ENCODE peak calls at places on chromosomes 6 and 20, in five cellular contexts. B is pancreas, J is heart left ventricle, N is H9, V is colonic mucosa. O is an unnamed sample. For H3K9me3, the result is how much of the 10 kb centered on the place peaks cover.

GRCh38 chr6:54970337-54970736 is 123.8 kb downstream of the FAM83B start:
- DNase-seq in V (no peak), B (no peak), J (no peak), N (no peak), O (no peak)

GRCh38 chr20:49647509-49647908 is 66.2 kb downstream of the B4GALT5 start:
- DNase-seq in V (no peak), J (no peak), B (no peak), N (no peak), O (no peak)

GRCh38 chr6:158645064-158646022 is 800 bp upstream of the DYNLT1 start:
- DNase-seq in N (no peak), B (no peak), J (no peak), V (peak), O (no peak)

GRCh38 chr6:11992086-11992485 is 20.0 kb upstream of the HIVEP1 start:
- DNase-seq in B (no peak), N (no peak), J (no peak), V (no peak), O (no peak)

GRCh38 chr20:49526568-49526967 is 41.4 kb downstream of the PTGIS start:
- DNase-seq in B (no peak), N (no peak), V (no peak), J (no peak), O (no peak)

GRCh38 chr6:85966859-85967258 is 324.2 kb upstream of the SYNCRIP start:
- DNase-seq in V (no peak), N (no peak), J (no peak), B (peak), O (no peak)

GRCh38 chr20:51413753-51414323 is 128.7 kb downstream of the NFATC2 start:
- DNase-seq in N (no peak), B (no peak), V (no peak), J (no peak), O (no peak)

GRCh38 chr6:72561629-72562028 is 60.2 kb upstream of the KCNQ5 start:
- DNase-seq in J (no peak), B (no peak), N (no peak), V (no peak), O (no peak)

GRCh38 chr6:109434456-109434855 is 6.0 kb downstream of the PPIL6 start:
- DNase-seq in J (no peak), V (no peak), B (no peak), N (no peak), O (no peak)

GRCh38 chr6:43186019-43186418 is 4.0 kb downstream of the CUL9 start:
- DNase-seq in V (no peak), B (no peak), J (no peak), N (no peak), O (no peak)

GRCh38 chr20:50450961-50451752 is 59.0 kb upstream of the PTPN1 start:
- DNase-seq in V (no peak), J (no peak), N (peak), B (no peak), O (peak)

GRCh38 chr6:115485400-115485799 is 575.3 kb downstream of the FRK start:
- DNase-seq in B (no peak), N (no peak), J (no peak), V (no peak), O (no peak)

GRCh38 chr20:24736844-24737211 is 212.2 kb upstream of the CST7 start:
- DNase-seq in N (no peak), B (no peak), J (no peak), V (no peak), O (no peak)

GRCh38 chr20:50545123-50545522 is 34.9 kb downstream of the PTPN1 start:
- DNase-seq in V (no peak), B (no peak), N (no peak), J (no peak), O (no peak)

GRCh38 chr6:144715344-144715743 is 430.2 kb downstream of the UTRN start:
- DNase-seq in V (no peak), N (no peak), J (no peak), B (no peak), O (no peak)

GRCh38 chr20:61588356-61589054 is 336.4 kb downstream of the CDH4 start:
- DNase-seq in N (no peak), J (no peak), V (no peak), B (no peak), O (no peak)

GRCh38 chr6:48140221-48140620 is 29.2 kb upstream of the PTCHD4 start:
- DNase-seq in V (no peak), N (no peak), B (no peak), J (no peak), O (no peak)

GRCh38 chr6:122476131-122476530 is 4.5 kb upstream of the SERINC1 start:
- DNase-seq in B (no peak), V (no peak), J (no peak), N (no peak), O (no peak)

GRCh38 chr6:105326216-105326615 is 76.7 kb downstream of the PREP start:
- DNase-seq in N (no peak), J (no peak), B (peak), V (peak), O (peak)

GRCh38 chr20:48739395-48740268 is 88.2 kb downstream of the PREX1 start:
- DNase-seq in J (no peak), V (no peak), N (no peak), B (no peak), O (no peak)

GRCh38 chr6:43147289-43147688 is 23.8 kb upstream of the SRF start:
- DNase-seq in J (no peak), V (no peak), B (no peak), N (no peak), O (peak)

GRCh38 chr6:109252261-109253041 is 129.8 kb downstream of the CD164 start:
- DNase-seq in V (no peak), N (no peak), J (no peak), B (no peak), O (no peak)

GRCh38 chr20:51542894-51543788 is 622 bp upstream of the NFATC2 start:
- DNase-seq in N (no peak), V (no peak), B (peak), J (no peak), O (peak)

DNA sequence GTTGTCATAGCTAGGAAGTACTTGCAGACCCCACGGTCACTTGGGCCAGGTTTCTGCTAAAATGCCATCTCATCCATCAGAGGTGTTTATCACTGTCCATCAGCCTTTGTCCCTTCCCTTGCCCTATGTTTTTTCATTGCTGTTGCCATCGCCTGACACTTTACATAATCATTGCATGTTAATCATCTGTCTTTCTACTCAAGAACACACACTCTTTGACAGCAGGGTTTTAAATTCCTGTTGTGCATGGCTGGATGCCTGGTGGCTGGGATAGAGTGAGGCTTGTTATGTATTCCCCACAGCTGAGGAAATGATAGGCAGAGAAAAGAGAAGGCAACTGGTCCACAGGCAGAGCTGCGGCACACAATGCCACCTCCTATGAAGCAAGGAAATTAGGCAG is 11.7 kb upstream of the C6orf118 start:
- DNase-seq in J (no peak), N (no peak), B (no peak), V (no peak), O (no peak)
- H3K9me3 ChIP-seq in J (under half), N (under half), B (under half), V (under half), O (under half)

GRCh38 chr6:254011-254410 is 38.3 kb upstream of the DUSP22 start:
- DNase-seq in J (no peak), V (no peak), B (no peak), N (no peak), O (no peak)

GRCh38 chr6:256169-256568 is 36.1 kb upstream of the DUSP22 start:
- DNase-seq in N (no peak), B (no peak), J (no peak), V (no peak), O (no peak)

GRCh38 chr6:257774-258173 is 34.5 kb upstream of the DUSP22 start:
- DNase-seq in J (no peak), B (no peak), N (no peak), V (no peak), O (no peak)

GRCh38 chr6:257031-257725 is 35.1 kb upstream of the DUSP22 start:
- DNase-seq in B (no peak), J (no peak), V (no peak), N (no peak), O (no peak)

GRCh38 chr6:255418-256090 is 36.7 kb upstream of the DUSP22 start:
- DNase-seq in B (no peak), J (no peak), N (no peak), V (no peak), O (no peak)
- TF ChIP-seq CTCF in B (no peak), J (no peak), N (no peak), V (no peak), O (no peak)

DNA sequence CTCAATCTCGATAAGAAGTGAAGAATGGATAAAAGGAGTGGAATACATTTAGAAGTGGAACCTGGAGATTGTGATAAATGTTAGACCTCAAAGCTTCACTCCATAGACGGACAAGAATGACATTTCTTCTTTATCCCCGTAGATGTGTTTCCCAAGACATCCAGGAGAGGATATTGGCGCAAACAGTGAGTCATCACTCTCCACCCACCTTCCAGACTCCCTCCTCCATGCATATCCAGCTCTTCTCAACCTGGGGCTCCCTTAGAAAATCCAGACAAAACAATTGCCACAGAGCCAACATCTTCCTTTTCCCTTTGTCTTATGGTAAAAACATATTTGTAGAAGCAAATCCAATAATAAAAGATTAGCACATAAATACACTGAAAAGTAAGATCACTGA is 586.1 kb downstream of the PTPRT start:
- DNase-seq in V (no peak), J (no peak), B (no peak), N (no peak), O (no peak)
- H3K9me3 ChIP-seq in V (under half), J (under half), B (under half), N (under half), O (under half)

DNA sequence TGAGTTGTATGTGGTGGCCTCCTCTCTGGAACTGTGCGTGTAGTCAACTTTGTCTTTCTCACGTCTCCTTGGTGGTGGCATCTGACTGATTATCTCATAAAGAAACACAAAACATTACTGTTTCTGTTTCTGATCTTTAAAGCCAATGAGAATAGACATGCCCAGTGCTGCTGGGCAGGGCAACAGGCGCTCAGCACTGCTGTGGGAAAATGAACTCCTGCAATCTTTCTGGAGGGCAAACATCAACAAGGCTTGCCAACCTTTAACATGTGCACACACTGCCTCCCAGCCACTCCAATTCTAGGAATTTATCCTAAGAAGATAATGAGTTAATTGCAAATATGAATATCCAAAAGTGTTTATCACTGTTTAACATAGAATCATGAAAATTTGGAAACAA is 106.3 kb upstream of the CD93 start:
- DNase-seq in N (no peak), J (no peak), B (no peak), V (no peak), O (no peak)
- TF ChIP-seq CTCF in N (no peak), J (no peak), B (no peak), V (no peak), O (no peak)

GRCh38 chr20:16104783-16105182 is 468.5 kb downstream of the KIF16B start:
- DNase-seq in N (no peak), J (no peak), V (no peak), B (no peak), O (no peak)

GRCh38 chr20:16111853-16112412 is 461.3 kb downstream of the KIF16B start:
- DNase-seq in J (no peak), N (no peak), B (no peak), V (no peak), O (no peak)

GRCh38 chr20:16106191-16106849 is 466.9 kb downstream of the KIF16B start:
- DNase-seq in B (no peak), N (no peak), J (no peak), V (no peak), O (no peak)

GRCh38 chr20:16111132-16111852 is 462.0 kb downstream of the KIF16B start:
- DNase-seq in B (no peak), J (no peak), V (no peak), N (no peak), O (no peak)

DNA sequence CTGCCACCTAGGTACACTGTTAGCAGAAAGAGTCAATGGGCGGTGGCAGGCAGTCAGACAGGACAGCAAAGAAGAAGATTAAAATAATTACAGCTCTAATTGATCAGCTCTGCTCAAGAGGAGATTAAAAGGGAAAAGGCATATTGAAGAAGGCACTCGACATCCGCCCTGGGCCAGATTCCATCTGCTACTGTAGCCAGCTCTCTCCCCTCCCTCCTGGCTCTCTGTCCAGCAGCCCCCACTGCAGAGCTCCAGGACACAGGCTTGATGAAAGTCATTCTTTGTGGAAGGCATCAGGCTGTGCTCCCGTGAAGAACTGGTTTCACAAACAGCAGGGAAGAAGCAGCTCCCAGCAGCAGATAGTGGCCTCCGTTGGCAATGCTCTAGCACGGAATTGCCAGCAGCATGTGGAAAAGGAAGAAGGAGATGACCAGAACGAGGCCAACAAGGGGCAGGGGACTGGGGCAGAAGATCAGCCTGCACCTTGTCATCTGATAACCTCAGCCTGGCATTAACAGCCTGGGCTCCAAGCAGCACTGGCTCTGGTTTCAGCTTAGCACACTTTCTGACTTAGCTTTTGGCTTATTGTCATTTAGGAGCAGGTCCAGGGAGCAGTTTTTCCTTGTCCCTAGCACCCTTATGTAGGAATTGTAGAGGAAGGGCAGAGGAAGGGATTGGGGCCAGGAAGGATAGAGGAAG is 465.9 kb downstream of the KIF16B start:
- DNase-seq in N (no peak), J (no peak), V (no peak), B (no peak), O (peak)
- H3K9me3 ChIP-seq in N (under half), J (under half), V (under half), B (under half), O (under half)

GRCh38 chr20:59911041-59911440 is 22.4 kb downstream of the SYCP2 start:
- DNase-seq in J (no peak), B (no peak), N (no peak), V (no peak), O (no peak)

GRCh38 chr20:59903631-59904030 is 29.8 kb downstream of the SYCP2 start:
- DNase-seq in V (no peak), J (no peak), B (no peak), N (no peak), O (no peak)

GRCh38 chr20:59912609-59913008 is 20.8 kb downstream of the SYCP2 start:
- DNase-seq in B (no peak), N (no peak), J (no peak), V (no peak), O (no peak)

GRCh38 chr20:59908855-59909254 is 24.6 kb downstream of the SYCP2 start:
- DNase-seq in B (no peak), N (no peak), J (no peak), V (no peak), O (no peak)
- TF ChIP-seq CTCF in B (no peak), N (no peak), J (no peak), V (no peak), O (no peak)

GRCh38 chr6:356828-357251 is 34.7 kb upstream of the IRF4 start:
- DNase-seq in J (no peak), N (no peak), V (no peak), B (no peak), O (peak)
- H3K9me3 ChIP-seq in J (under half), N (half or more), V (under half), B (under half), O (under half)

DNA sequence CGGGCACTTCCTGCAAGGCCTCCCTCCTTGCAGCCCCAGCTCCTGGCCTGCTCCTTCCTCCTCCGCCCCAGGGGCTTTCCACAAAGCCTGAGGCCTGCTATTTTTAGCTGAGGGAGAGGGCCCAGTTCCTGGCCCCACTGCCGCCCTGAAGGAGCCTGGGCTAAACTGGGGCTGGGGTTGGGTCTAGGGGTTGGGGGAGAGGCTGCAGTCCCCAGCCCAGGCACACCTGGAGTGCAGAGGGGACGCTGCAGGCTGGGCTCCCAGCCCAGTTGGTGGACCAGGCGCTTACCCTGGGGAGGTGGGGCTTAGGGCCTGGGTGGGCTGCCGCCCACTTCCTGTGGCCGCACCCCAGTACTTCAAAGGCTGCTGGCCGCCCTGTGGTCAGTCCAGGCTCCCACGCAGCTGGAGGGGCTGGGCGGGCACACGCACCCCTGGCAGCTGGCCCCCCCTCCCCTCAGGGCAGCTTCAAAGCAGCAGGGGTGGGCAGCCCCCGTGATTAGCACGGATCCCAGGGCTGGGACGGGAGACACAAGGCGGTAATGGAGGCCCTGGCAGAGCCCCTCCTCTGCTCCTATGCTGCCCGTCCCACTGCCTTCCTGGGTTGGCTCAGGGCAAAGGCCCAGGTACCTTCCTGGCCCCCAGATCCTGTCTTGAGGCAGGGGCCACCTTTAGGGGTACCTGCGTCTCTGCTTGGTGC is 7.1 kb upstream of the ABHD16B start:
- DNase-seq in J (peak), V (peak), B (no peak), N (no peak), O (no peak)
- TF ChIP-seq CTCF in J (no peak), V (no peak), B (no peak), N (no peak), O (no peak)

O was measured in gastrocnemius medialis.